ENCODE peak calls at places on chromosomes 6 and 20, in five cellular contexts. One of them, this sample, is unnamed.

GRCh38 chr6:152948150-152948768 is 34.6 kb downstream of the FBXO5 start:
- DNase-seq in K562: no peak
- DNase-seq in HepG2: peak
- DNase-seq in HCT116: peak
- DNase-seq in H1: no peak
- DNase-seq in this sample: no peak

GRCh38 chr6:150395388-150396009 is 26.7 kb downstream of the IYD start:
- DNase-seq in K562: peak
- DNase-seq in HCT116: peak
- DNase-seq in HepG2: peak
- DNase-seq in H1: peak
- DNase-seq in this sample: peak

GRCh38 chr6:25902071-25902470 is 28.0 kb upstream of the SLC17A3 start:
- DNase-seq in HepG2: no peak
- DNase-seq in K562: no peak
- DNase-seq in HCT116: no peak
- DNase-seq in H1: no peak
- DNase-seq in this sample: no peak

GRCh38 chr20:63765082-63765873 is 25.7 kb downstream of the SLC2A4RG start:
- DNase-seq in H1: no peak
- DNase-seq in K562: no peak
- DNase-seq in HCT116: no peak
- DNase-seq in HepG2: peak
- DNase-seq in this sample: no peak

GRCh38 chr6:70846207-70846835 is 110.5 kb downstream of the B3GAT2 start:
- DNase-seq in HCT116: no peak
- DNase-seq in HepG2: no peak
- DNase-seq in H1: no peak
- DNase-seq in K562: no peak
- DNase-seq in this sample: no peak

GRCh38 chr6:109053285-109053684 is 41.4 kb downstream of the SESN1 start:
- DNase-seq in K562: no peak
- DNase-seq in HCT116: no peak
- DNase-seq in H1: no peak
- DNase-seq in HepG2: no peak
- DNase-seq in this sample: no peak

GRCh38 chr6:167786859-167787675 is 39.6 kb upstream of the AFDN start:
- DNase-seq in HCT116: no peak
- DNase-seq in HepG2: no peak
- DNase-seq in K562: no peak
- DNase-seq in H1: no peak
- DNase-seq in this sample: no peak

GRCh38 chr6:25017486-25017885 is 81.7 kb upstream of the RIPOR2 start:
- DNase-seq in K562: no peak
- DNase-seq in HCT116: no peak
- DNase-seq in H1: no peak
- DNase-seq in HepG2: no peak
- DNase-seq in this sample: no peak

GRCh38 chr20:20439602-20440001 is 71.7 kb downstream of the INSM1 start:
- DNase-seq in H1: no peak
- DNase-seq in HepG2: peak
- DNase-seq in K562: no peak
- DNase-seq in HCT116: no peak
- DNase-seq in this sample: no peak

GRCh38 chr20:330233-331149 is 5.1 kb downstream of the SOX12 start:
- DNase-seq in H1: no peak
- DNase-seq in K562: peak
- DNase-seq in HepG2: peak
- DNase-seq in HCT116: no peak
- DNase-seq in this sample: peak

GRCh38 chr6:134422426-134423231 is 104.7 kb upstream of the SGK1 start:
- DNase-seq in HepG2: peak
- DNase-seq in HCT116: peak
- DNase-seq in K562: no peak
- DNase-seq in H1: no peak
- DNase-seq in this sample: no peak

GRCh38 chr20:57385940-57386339 is 5.3 kb upstream of the RBM38 start:
- DNase-seq in K562: no peak
- DNase-seq in HepG2: no peak
- DNase-seq in HCT116: no peak
- DNase-seq in H1: no peak
- DNase-seq in this sample: no peak

GRCh38 chr20:63858393-63859165 is 2.7 kb upstream of the ABHD16B start:
- DNase-seq in H1: no peak
- DNase-seq in HepG2: peak
- DNase-seq in K562: peak
- DNase-seq in HCT116: no peak
- DNase-seq in this sample: no peak

GRCh38 chr6:33317668-33318425 is at the start of gene ZBTB22:
- DNase-seq in HepG2: peak
- DNase-seq in K562: peak
- DNase-seq in HCT116: peak
- DNase-seq in H1: peak
- DNase-seq in this sample: peak

GRCh38 chr6:33318426-33319073 is 1.0 kb upstream of the ZBTB22 start:
- DNase-seq in H1: no peak
- DNase-seq in HepG2: no peak
- DNase-seq in K562: no peak
- DNase-seq in HCT116: no peak
- DNase-seq in this sample: no peak

GRCh38 chr6:33319939-33320314 is 2.4 kb upstream of the ZBTB22 start:
- DNase-seq in HCT116: no peak
- DNase-seq in K562: no peak
- DNase-seq in H1: no peak
- DNase-seq in HepG2: no peak
- DNase-seq in this sample: no peak

GRCh38 chr6:33321227-33321626 is 3.7 kb upstream of the ZBTB22 start:
- DNase-seq in HepG2: no peak
- DNase-seq in K562: no peak
- DNase-seq in HCT116: no peak
- DNase-seq in H1: no peak
- DNase-seq in this sample: no peak

DNA sequence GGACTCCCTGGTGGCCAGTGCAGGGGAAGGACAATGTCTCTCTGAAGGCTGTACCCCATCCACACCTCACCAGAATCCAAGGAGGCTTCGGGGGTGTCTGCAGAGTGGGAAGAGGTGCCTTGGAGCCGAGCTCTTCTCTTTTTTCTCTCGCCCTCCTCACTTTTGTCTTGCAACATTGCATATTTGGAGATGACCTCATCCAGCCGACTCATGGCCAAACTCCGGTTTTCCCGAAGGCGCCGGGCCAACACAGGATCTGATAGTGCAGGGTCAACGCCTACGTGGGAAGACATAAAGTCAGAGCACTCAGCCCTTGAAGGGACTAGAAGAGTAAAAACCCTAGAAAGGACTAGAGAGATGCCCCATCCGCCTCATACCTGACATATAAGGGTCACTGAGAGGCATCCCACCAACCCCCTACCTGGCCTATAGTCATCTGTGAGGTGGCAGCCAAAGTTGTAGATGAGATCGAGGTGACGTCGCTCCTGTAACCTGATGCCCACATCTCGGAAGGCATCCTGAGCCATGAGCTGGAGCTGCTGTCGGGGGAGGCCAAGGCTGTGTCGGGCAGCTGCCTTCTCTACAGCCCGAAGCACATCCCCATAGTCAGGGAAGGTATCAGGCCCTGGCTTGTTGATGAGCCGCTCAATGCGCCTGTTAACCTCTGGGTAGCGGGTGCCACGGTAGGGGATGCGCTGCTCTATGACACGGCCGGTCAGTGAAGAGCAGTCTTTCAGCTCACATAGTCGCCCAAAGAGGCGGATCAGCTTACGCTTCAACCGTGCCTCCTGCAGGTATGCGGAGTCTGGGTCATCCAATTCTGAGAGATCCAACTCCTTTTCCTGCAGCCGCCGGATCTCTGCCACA is 3.0 kb upstream of the ZBTB22 start:
- DNase-seq in HCT116: no peak
- DNase-seq in HepG2: no peak
- DNase-seq in H1: no peak
- DNase-seq in K562: no peak
- DNase-seq in this sample: no peak
- TF ChIP-seq ATF3 in HCT116: no peak
- TF ChIP-seq ATF3 in HepG2: no peak
- TF ChIP-seq ATF3 in H1: no peak
- TF ChIP-seq ATF3 in K562: peak
- TF ChIP-seq ATF3 in this sample: no peak

DNA sequence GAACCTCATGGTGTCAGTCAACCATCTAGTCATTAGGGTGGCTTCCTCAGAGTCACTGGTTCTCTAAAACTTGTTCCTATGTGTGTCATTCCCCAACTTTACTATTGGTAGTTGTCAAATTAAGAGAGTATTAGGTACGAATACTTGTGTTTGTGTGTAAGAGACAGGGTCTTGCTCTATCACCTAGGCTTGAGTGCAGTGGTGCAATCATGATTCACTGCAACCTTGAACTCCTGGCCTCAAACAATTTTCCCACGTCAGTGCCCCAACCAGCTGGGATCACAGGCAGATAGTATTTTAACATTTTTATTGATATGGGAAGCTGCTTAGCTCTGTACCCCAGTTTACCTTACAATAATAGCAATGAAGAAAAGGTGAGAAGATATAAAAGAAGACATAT is 50.6 kb downstream of the BMP6 start:
- DNase-seq in HCT116: no peak
- DNase-seq in H1: no peak
- DNase-seq in K562: no peak
- DNase-seq in HepG2: peak
- DNase-seq in this sample: no peak
- TF ChIP-seq ATF3 in HCT116: no peak
- TF ChIP-seq ATF3 in H1: no peak
- TF ChIP-seq ATF3 in K562: no peak
- TF ChIP-seq ATF3 in HepG2: no peak
- TF ChIP-seq ATF3 in this sample: no peak

GRCh38 chr6:14881399-14881798 is 364.5 kb upstream of the JARID2 start:
- DNase-seq in HepG2: no peak
- DNase-seq in HCT116: no peak
- DNase-seq in H1: no peak
- DNase-seq in K562: no peak
- DNase-seq in this sample: no peak
- TF ChIP-seq ATF3 in HepG2: no peak
- TF ChIP-seq ATF3 in HCT116: no peak
- TF ChIP-seq ATF3 in H1: no peak
- TF ChIP-seq ATF3 in K562: no peak
- TF ChIP-seq ATF3 in this sample: no peak

DNA sequence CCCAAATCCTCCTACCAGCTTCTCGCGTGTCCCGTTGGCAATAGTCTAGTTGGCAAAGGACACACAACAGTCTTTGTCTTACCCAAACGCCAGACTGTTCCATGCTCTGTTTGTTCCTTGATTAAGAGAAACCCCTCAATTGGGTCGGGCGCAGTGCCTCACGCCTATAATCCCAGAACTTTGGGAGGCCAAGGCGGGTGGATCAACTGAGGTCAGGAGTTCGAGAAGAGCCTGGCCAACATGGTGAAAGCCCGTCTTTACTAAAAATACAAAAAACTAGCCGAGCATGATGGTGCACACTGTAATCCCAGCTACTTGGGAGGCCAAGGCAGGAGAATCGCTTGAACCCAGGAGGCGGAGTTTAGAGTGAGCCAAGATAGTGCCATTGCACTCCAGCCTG is 153.7 kb downstream of the GRM4 start:
- DNase-seq in K562: no peak
- DNase-seq in HCT116: no peak
- DNase-seq in HepG2: no peak
- DNase-seq in H1: no peak
- DNase-seq in this sample: no peak
- TF ChIP-seq ATF3 in K562: no peak
- TF ChIP-seq ATF3 in HCT116: no peak
- TF ChIP-seq ATF3 in HepG2: no peak
- TF ChIP-seq ATF3 in H1: no peak
- TF ChIP-seq ATF3 in this sample: no peak

DNA sequence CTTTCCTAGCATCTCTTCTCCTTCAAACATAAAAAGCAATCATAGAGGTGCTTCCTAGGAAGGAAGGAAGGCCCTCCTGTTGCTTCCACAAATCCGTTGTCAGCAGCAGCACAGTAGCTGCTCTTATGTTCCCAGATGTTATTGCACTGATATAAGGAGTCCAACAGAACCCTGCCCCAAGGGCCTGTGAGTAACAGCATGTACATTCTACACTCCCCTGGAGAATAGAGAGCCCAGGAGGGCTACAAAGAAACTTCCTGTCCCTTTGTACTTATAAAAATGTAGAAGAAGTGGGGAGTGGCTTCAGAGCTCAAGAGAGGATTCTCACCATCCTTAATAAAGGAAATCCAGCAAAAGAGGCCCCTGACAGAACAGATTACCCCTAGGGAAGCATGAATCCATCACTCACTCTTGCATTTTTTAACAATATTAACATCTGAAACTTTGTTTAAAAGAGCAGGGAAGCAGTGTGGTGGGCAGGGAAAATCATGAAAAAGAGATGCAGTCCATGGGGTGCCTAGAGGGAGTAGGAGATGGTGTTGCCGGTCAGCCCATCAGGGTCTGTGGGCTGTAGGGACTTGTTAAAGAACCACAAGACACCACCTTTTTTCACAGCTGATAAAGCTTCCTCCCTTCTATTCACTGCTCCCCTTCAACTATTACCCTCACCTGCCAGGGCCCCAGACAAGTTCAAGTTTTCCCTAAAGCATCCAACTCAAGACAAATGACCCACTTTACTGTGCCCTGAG is 104.5 kb upstream of the ADGRF1 start:
- DNase-seq in HCT116: no peak
- DNase-seq in K562: no peak
- DNase-seq in HepG2: no peak
- DNase-seq in H1: no peak
- DNase-seq in this sample: no peak
- TF ChIP-seq ATF3 in HCT116: no peak
- TF ChIP-seq ATF3 in K562: no peak
- TF ChIP-seq ATF3 in HepG2: no peak
- TF ChIP-seq ATF3 in H1: no peak
- TF ChIP-seq ATF3 in this sample: no peak

DNA sequence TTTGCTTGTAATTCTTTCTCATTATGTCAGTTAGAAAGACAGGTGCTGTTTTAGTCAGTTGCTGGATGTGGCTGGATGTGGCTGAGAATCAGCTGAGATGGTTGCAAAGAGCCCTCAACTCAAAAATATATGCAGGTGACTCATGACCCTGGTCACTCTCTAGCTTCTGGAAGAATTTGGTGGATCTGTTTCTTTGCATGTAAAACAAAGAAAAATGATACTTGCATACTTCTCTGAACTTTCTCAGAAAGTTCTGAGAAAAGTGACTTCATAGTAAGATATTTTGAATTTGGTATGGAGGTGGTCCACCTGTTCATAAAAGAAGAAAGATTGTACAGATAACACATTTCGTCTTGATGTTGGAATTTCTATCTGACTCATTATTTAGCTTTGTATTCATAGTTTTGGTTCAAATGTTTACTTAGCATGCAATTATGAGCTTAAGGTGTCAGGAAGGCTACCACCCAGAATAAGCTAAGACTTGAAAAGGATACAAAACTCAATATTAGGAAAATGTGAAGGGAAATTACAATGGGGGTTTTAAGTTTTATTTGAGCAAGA is 163.2 kb upstream of the OLIG3 start:
- DNase-seq in H1: no peak
- DNase-seq in HCT116: no peak
- DNase-seq in K562: no peak
- DNase-seq in HepG2: no peak
- DNase-seq in this sample: no peak
- TF ChIP-seq ATF3 in H1: no peak
- TF ChIP-seq ATF3 in HCT116: no peak
- TF ChIP-seq ATF3 in K562: no peak
- TF ChIP-seq ATF3 in HepG2: no peak
- TF ChIP-seq ATF3 in this sample: no peak

GRCh38 chr6:19327684-19328083 is 509.5 kb upstream of the ID4 start:
- DNase-seq in HCT116: no peak
- DNase-seq in K562: no peak
- DNase-seq in H1: no peak
- DNase-seq in HepG2: no peak
- DNase-seq in this sample: no peak
- TF ChIP-seq ATF3 in HCT116: no peak
- TF ChIP-seq ATF3 in K562: no peak
- TF ChIP-seq ATF3 in H1: no peak
- TF ChIP-seq ATF3 in HepG2: no peak
- TF ChIP-seq ATF3 in this sample: no peak

This sample was measured in WTC11.